ENCODE peak calls at places on chromosomes 4 and X, in eight cellular contexts. One of them, this sample, is unnamed.

GRCh38 chr4:128915544-128915943 is 106.0 kb downstream of the JADE1 start:
- DNase-seq in OCI-LY7: no peak
- DNase-seq in PC-3: no peak
- DNase-seq in K562: no peak
- DNase-seq in fibroblast of lung: no peak
- DNase-seq in neural progenitor cell: no peak
- DNase-seq in GM23248: no peak
- DNase-seq in mammary epithelial cell: no peak
- DNase-seq in this sample: no peak

GRCh38 chr4:100190643-100191600 is 654 bp upstream of the DDIT4L start:
- DNase-seq in PC-3: no peak
- DNase-seq in GM23248: peak; percentile 73
- DNase-seq in neural progenitor cell: peak; percentile 59
- DNase-seq in OCI-LY7: no peak
- DNase-seq in mammary epithelial cell: peak; percentile 4
- DNase-seq in fibroblast of lung: peak; percentile 30
- DNase-seq in K562: no peak
- DNase-seq in this sample: no peak

GRCh38 chr4:80070880-80071620 is 2.0 kb downstream of the ANTXR2 start:
- DNase-seq in PC-3: peak; percentile 34
- DNase-seq in GM23248: peak; percentile 52
- DNase-seq in K562: no peak
- DNase-seq in neural progenitor cell: no peak
- DNase-seq in fibroblast of lung: peak; percentile 41
- DNase-seq in OCI-LY7: no peak
- DNase-seq in mammary epithelial cell: no peak
- DNase-seq in this sample: no peak

GRCh38 chrX:13147758-13148157 is 103.3 kb upstream of the FAM9C start:
- DNase-seq in mammary epithelial cell: no peak
- DNase-seq in K562: no peak
- DNase-seq in OCI-LY7: no peak
- DNase-seq in GM23248: no peak
- DNase-seq in fibroblast of lung: no peak
- DNase-seq in neural progenitor cell: no peak
- DNase-seq in PC-3: no peak
- DNase-seq in this sample: no peak

GRCh38 chr4:175784986-175785525 is 27.0 kb downstream of the GPM6A start:
- DNase-seq in K562: no peak
- DNase-seq in OCI-LY7: no peak
- DNase-seq in mammary epithelial cell: no peak
- DNase-seq in GM23248: no peak
- DNase-seq in fibroblast of lung: peak; percentile 66
- DNase-seq in PC-3: no peak
- DNase-seq in neural progenitor cell: no peak
- DNase-seq in this sample: no peak

GRCh38 chr4:629916-630641 is 4.7 kb downstream of the PDE6B start:
- DNase-seq in fibroblast of lung: no peak
- DNase-seq in K562: no peak
- DNase-seq in GM23248: no peak
- DNase-seq in neural progenitor cell: no peak
- DNase-seq in OCI-LY7: no peak
- DNase-seq in mammary epithelial cell: no peak
- DNase-seq in PC-3: no peak
- DNase-seq in this sample: no peak

GRCh38 chrX:150060406-150060805 is 122.1 kb upstream of the EOLA2 start:
- DNase-seq in neural progenitor cell: no peak
- DNase-seq in PC-3: peak; percentile 43
- DNase-seq in GM23248: peak; percentile 54
- DNase-seq in K562: no peak
- DNase-seq in mammary epithelial cell: peak; percentile 19
- DNase-seq in fibroblast of lung: peak; percentile 72
- DNase-seq in OCI-LY7: no peak
- DNase-seq in this sample: no peak

GRCh38 chrX:12007881-12008280 is 130.4 kb upstream of the FRMPD4 start:
- DNase-seq in fibroblast of lung: peak; percentile 91
- DNase-seq in neural progenitor cell: no peak
- DNase-seq in OCI-LY7: no peak
- DNase-seq in mammary epithelial cell: peak; percentile 87
- DNase-seq in K562: no peak
- DNase-seq in PC-3: peak; percentile 85
- DNase-seq in GM23248: peak; percentile 65
- DNase-seq in this sample: no peak

GRCh38 chr4:105978684-105979296 is 83.5 kb downstream of the NPNT start:
- DNase-seq in fibroblast of lung: peak; percentile 62
- DNase-seq in OCI-LY7: no peak
- DNase-seq in mammary epithelial cell: peak; percentile 33
- DNase-seq in PC-3: peak; percentile 60
- DNase-seq in K562: no peak
- DNase-seq in neural progenitor cell: no peak
- DNase-seq in GM23248: peak; percentile 85
- DNase-seq in this sample: no peak

GRCh38 chr4:116664198-116664597 is 421.2 kb downstream of the TRAM1L1 start:
- DNase-seq in neural progenitor cell: peak; percentile 4
- DNase-seq in fibroblast of lung: no peak
- DNase-seq in mammary epithelial cell: no peak
- DNase-seq in PC-3: no peak
- DNase-seq in GM23248: no peak
- DNase-seq in OCI-LY7: no peak
- DNase-seq in K562: no peak
- DNase-seq in this sample: no peak

GRCh38 chrX:112087545-112087944 is 5.0 kb upstream of the TRPC5 start:
- DNase-seq in OCI-LY7: no peak
- DNase-seq in mammary epithelial cell: no peak
- DNase-seq in K562: no peak
- DNase-seq in neural progenitor cell: no peak
- DNase-seq in PC-3: no peak
- DNase-seq in fibroblast of lung: no peak
- DNase-seq in GM23248: no peak
- DNase-seq in this sample: no peak

DNA sequence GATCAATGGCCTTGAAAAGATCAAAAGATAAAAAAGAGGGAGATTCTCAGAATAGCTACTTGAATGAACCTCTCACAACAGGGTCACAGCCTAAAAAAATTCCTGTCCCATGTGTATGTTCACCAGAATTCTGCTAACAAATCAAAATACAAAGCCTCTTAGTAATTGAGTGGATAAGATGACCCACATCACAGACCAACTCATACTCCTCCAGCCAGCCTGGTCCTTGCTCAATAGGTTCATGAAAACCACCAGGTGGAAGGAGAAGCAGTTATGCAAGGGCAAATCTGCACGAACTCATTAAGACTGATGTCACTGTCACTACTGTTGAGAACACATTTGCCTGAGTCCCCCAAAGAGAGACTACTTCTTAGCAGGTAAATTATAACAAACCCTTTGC is 21.5 kb downstream of the WDFY3 start:
- DNase-seq in PC-3: no peak
- DNase-seq in OCI-LY7: no peak
- DNase-seq in fibroblast of lung: peak; percentile 54
- DNase-seq in K562: no peak
- DNase-seq in neural progenitor cell: no peak
- DNase-seq in mammary epithelial cell: peak; percentile 65
- DNase-seq in GM23248: peak; percentile 62
- DNase-seq in this sample: no peak
- H3K79me2 ChIP-seq in PC-3: peaks cover 68% of the 10 kb centered on the region
- H3K79me2 ChIP-seq in OCI-LY7: no peaks in the 10 kb centered on the region
- H3K79me2 ChIP-seq in fibroblast of lung: peaks cover 67% of the 10 kb centered on the region
- H3K79me2 ChIP-seq in K562: no peaks in the 10 kb centered on the region
- H3K79me2 ChIP-seq in neural progenitor cell: peaks cover 100% of the 10 kb centered on the region
- H3K79me2 ChIP-seq in mammary epithelial cell: peaks cover 89% of the 10 kb centered on the region
- H3K79me2 ChIP-seq in GM23248: peaks cover 98% of the 10 kb centered on the region
- H3K79me2 ChIP-seq in this sample: no peaks in the 10 kb centered on the region

DNA sequence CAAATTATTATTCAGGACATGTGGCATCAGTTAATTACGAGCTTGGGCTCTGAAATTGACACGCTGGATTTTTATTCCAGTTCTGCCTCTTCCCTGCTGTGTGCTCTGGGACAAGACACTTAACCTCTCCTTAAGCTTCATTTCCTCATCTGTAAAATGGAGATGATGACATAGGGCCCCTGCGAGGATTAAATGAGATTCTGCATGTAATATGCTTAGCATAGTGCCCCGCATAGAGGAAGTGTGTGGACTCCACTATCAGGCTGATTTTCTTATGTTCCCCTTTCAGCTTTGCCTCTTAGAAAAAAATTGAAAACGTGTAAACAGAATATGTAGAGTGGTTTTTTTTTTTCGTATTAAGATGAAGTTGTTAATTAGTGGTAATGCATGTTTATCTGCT is 5.4 kb downstream of the KIT start:
- DNase-seq in mammary epithelial cell: no peak
- DNase-seq in K562: no peak
- DNase-seq in neural progenitor cell: no peak
- DNase-seq in fibroblast of lung: no peak
- DNase-seq in PC-3: no peak
- DNase-seq in OCI-LY7: no peak
- DNase-seq in GM23248: no peak
- DNase-seq in this sample: no peak
- H3K4me2 ChIP-seq in mammary epithelial cell: no peak overlapping the region
- H3K4me2 ChIP-seq in K562: no peak overlapping the region
- H3K4me2 ChIP-seq in neural progenitor cell: no peak overlapping the region
- H3K4me2 ChIP-seq in fibroblast of lung: no peak overlapping the region
- H3K4me2 ChIP-seq in PC-3: no peak overlapping the region
- H3K4me2 ChIP-seq in OCI-LY7: no peak overlapping the region
- H3K4me2 ChIP-seq in GM23248: no peak overlapping the region
- H3K4me2 ChIP-seq in this sample: no peak overlapping the region

DNA sequence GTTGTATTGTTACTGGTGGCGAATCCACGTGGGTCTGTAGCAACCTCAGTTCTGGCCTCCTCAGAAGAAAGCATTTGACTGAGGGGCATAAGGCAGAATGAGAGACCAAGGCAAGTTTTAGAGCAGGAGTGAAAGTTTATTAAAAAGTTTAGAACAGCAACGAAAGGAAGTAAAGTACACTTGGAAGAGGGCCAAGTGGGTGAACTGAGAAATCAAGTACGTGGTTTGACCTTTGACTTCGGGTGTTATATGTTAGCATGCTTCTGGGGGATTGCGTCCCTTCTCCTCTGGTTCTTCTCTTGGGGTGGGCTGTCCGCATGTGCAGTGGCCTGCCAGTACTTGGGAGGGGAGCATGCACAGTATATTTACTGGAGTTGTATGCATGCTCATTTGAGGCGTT is 232.7 kb upstream of the GATB start:
- DNase-seq in OCI-LY7: no peak
- DNase-seq in mammary epithelial cell: no peak
- DNase-seq in PC-3: no peak
- DNase-seq in neural progenitor cell: no peak
- DNase-seq in K562: no peak
- DNase-seq in GM23248: no peak
- DNase-seq in fibroblast of lung: no peak
- DNase-seq in this sample: no peak
- H3K36me3 ChIP-seq in OCI-LY7: no peaks in the 10 kb centered on the region
- H3K36me3 ChIP-seq in mammary epithelial cell: no peaks in the 10 kb centered on the region
- H3K36me3 ChIP-seq in PC-3: no peaks in the 10 kb centered on the region
- H3K36me3 ChIP-seq in neural progenitor cell: no peaks in the 10 kb centered on the region
- H3K36me3 ChIP-seq in K562: no peaks in the 10 kb centered on the region
- H3K36me3 ChIP-seq in GM23248: no peaks in the 10 kb centered on the region
- H3K36me3 ChIP-seq in fibroblast of lung: no peaks in the 10 kb centered on the region
- H3K36me3 ChIP-seq in this sample: no peaks in the 10 kb centered on the region

GRCh38 chr4:2866891-2867290 is 23.2 kb downstream of the ADD1 start:
- DNase-seq in PC-3: no peak
- DNase-seq in OCI-LY7: no peak
- DNase-seq in fibroblast of lung: peak; percentile 60
- DNase-seq in neural progenitor cell: peak; percentile 21
- DNase-seq in GM23248: peak; percentile 28
- DNase-seq in K562: no peak
- DNase-seq in mammary epithelial cell: no peak
- DNase-seq in this sample: no peak
- H3K79me2 ChIP-seq in PC-3: peaks cover 83% of the 10 kb centered on the region
- H3K79me2 ChIP-seq in OCI-LY7: no peaks in the 10 kb centered on the region
- H3K79me2 ChIP-seq in fibroblast of lung: peaks cover 89% of the 10 kb centered on the region
- H3K79me2 ChIP-seq in neural progenitor cell: peaks cover 99% of the 10 kb centered on the region
- H3K79me2 ChIP-seq in GM23248: peaks cover 100% of the 10 kb centered on the region
- H3K79me2 ChIP-seq in K562: peaks cover 89% of the 10 kb centered on the region
- H3K79me2 ChIP-seq in mammary epithelial cell: peaks cover 97% of the 10 kb centered on the region
- H3K79me2 ChIP-seq in this sample: peaks cover 98% of the 10 kb centered on the region

GRCh38 chr4:122914292-122914904 is 8.0 kb downstream of the NUDT6 start:
- DNase-seq in fibroblast of lung: peak; percentile 29
- DNase-seq in K562: no peak
- DNase-seq in PC-3: peak; percentile 58
- DNase-seq in neural progenitor cell: no peak
- DNase-seq in mammary epithelial cell: peak; percentile 39
- DNase-seq in GM23248: peak; percentile 67
- DNase-seq in OCI-LY7: peak; percentile 65
- DNase-seq in this sample: peak; percentile 74
- H3K4me2 ChIP-seq in fibroblast of lung: peak overlapping the region; percentile 78
- H3K4me2 ChIP-seq in K562: no peak overlapping the region
- H3K4me2 ChIP-seq in PC-3: no peak overlapping the region
- H3K4me2 ChIP-seq in neural progenitor cell: no peak overlapping the region
- H3K4me2 ChIP-seq in mammary epithelial cell: no peak overlapping the region
- H3K4me2 ChIP-seq in GM23248: peak overlapping the region; percentile 64
- H3K4me2 ChIP-seq in OCI-LY7: no peak overlapping the region
- H3K4me2 ChIP-seq in this sample: no peak overlapping the region

DNA sequence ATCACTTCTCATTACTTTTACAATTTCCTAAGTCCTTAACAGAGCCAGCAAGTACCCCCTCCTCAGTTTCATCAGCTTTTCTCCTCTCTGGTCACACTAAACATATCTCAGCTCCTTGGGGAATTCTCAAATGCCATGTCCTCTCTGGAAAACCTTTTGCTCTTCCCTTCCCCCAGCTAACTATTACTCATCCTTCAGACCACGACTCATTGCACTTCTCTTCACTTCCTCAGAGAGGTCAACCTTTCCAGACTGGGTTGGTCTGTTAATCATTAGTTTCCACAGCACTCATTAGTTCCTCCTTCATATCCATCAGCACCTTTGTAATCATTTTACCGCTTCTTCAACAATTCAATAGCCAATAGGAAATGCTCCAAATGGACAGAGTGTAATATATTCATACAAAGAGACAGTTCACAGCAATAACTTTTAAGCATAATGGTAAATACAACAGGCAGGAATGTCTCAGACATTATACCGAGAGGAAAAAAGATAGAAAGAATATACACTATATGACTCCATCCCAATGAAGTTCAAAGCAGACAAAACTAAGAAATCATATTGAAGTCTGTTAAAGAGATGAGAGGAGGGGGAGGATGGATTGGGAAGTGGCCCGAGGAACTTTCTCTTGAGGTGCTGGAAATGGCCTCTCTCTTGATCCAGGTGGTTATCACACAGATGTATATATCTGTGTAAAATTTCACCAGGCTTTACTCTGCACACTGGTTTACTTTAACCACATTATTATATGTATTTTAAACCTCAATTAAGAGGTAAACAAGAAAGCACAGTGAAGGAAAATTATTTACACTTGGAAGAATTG is 39.6 kb downstream of the DDX60L start:
- DNase-seq in mammary epithelial cell: peak; percentile 62
- DNase-seq in GM23248: peak; percentile 61
- DNase-seq in PC-3: peak; percentile 71
- DNase-seq in K562: no peak
- DNase-seq in OCI-LY7: no peak
- DNase-seq in fibroblast of lung: peak; percentile 80
- DNase-seq in neural progenitor cell: no peak
- DNase-seq in this sample: no peak
- H3K36me3 ChIP-seq in mammary epithelial cell: no peaks in the 10 kb centered on the region
- H3K36me3 ChIP-seq in GM23248: no peaks in the 10 kb centered on the region
- H3K36me3 ChIP-seq in PC-3: peaks cover 9% of the 10 kb centered on the region
- H3K36me3 ChIP-seq in K562: no peaks in the 10 kb centered on the region
- H3K36me3 ChIP-seq in OCI-LY7: no peaks in the 10 kb centered on the region
- H3K36me3 ChIP-seq in fibroblast of lung: no peaks in the 10 kb centered on the region
- H3K36me3 ChIP-seq in neural progenitor cell: no peaks in the 10 kb centered on the region
- H3K36me3 ChIP-seq in this sample: no peaks in the 10 kb centered on the region